ENCODE peak calls at places on chromosomes 7 and 10, in seven cellular contexts. M is mesendoderm, H is H1, A is IMR-90, T is neuronal stem cell, R is trophoblast cell, Q is mesenchymal stem cell. C is an unnamed sample.

GRCh38 chr7:35035511-35035921 is 1.8 kb downstream of the DPY19L1 start:
- DNase-seq in Q (peak), T (no peak), R (no peak), H (no peak), M (peak), A (peak), C (no peak)

GRCh38 chr10:122374859-122375721 is 582 bp downstream of the PLEKHA1 start:
- DNase-seq in A (peak), H (no peak), R (peak), Q (peak), T (peak), M (peak), C (peak)

GRCh38 chr10:25556457-25556856 is 377.6 kb upstream of the MYO3A start:
- DNase-seq in A (peak), M (no peak), H (no peak), R (no peak), Q (peak), T (no peak), C (no peak)

GRCh38 chr7:2812119-2812487 is 32.0 kb downstream of the GNA12 start:
- DNase-seq in A (peak), M (no peak), H (no peak), Q (no peak), T (no peak), R (no peak), C (no peak)

GRCh38 chr7:85167636-85168035 is 19.2 kb downstream of the SEMA3D start:
- DNase-seq in T (no peak), Q (no peak), H (no peak), A (no peak), M (no peak), R (no peak), C (no peak)

GRCh38 chr7:2580636-2581035 is 21.9 kb downstream of the IQCE start:
- DNase-seq in A (no peak), Q (no peak), R (no peak), H (no peak), T (no peak), M (no peak), C (no peak)

GRCh38 chr10:8130973-8131911 is 76.8 kb downstream of the GATA3 start:
- DNase-seq in M (no peak), T (no peak), R (peak), H (no peak), A (peak), Q (peak), C (no peak)

GRCh38 chr7:22695476-22696132 is 31.4 kb upstream of the IL6 start:
- DNase-seq in T (no peak), Q (no peak), H (no peak), M (no peak), A (no peak), R (peak), C (no peak)

GRCh38 chr7:105664816-105665525 is 83.7 kb upstream of the EFCAB10 start:
- DNase-seq in H (no peak), A (peak), T (no peak), Q (peak), M (peak), R (no peak), C (peak)

GRCh38 chr10:125116652-125117310 is 43.6 kb downstream of the CTBP2 start:
- DNase-seq in Q (no peak), M (no peak), T (no peak), H (no peak), R (no peak), A (no peak), C (no peak)

GRCh38 chr10:125113661-125114388 is 46.5 kb downstream of the CTBP2 start:
- DNase-seq in R (no peak), T (no peak), M (no peak), Q (no peak), H (no peak), A (no peak), C (no peak)

GRCh38 chr10:125114761-125115391 is 45.5 kb downstream of the CTBP2 start:
- DNase-seq in T (no peak), Q (no peak), H (no peak), A (no peak), M (no peak), R (no peak), C (no peak)

GRCh38 chr10:125116041-125116649 is 44.2 kb downstream of the CTBP2 start:
- DNase-seq in M (no peak), A (no peak), Q (no peak), R (no peak), H (no peak), T (no peak), C (no peak)

DNA sequence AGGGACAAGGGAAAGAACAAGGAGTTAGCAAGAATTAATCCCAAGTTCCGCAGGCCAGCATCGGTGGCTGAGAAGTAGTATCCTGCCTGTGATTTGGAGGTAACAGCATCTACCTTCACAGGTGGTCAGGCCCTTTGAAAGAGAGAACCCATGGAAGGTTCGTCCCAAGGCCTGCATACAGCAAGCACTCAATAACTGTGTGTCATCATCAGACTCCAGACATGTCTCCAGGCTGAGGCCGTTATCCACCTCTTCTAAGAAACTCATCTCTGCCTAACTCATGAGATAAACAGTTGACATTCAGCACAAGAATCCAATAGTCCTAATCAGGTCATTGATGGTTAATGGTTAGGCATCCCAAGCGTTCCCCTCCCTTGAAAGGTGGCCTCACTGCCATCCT is 45.0 kb downstream of the CTBP2 start:
- DNase-seq in M (no peak), Q (no peak), R (no peak), A (no peak), T (no peak), H (no peak), C (no peak)
- H2AK5ac ChIP-seq in M (no peak), Q (no peak), R (no peak), A (no peak), T (no peak), H (no peak), C (no peak)

GRCh38 chr10:32787690-32788284 is 170.2 kb downstream of the ITGB1 start:
- DNase-seq in R (no peak), H (no peak), A (no peak), M (no peak), T (no peak), Q (no peak), C (no peak)
- H2AK5ac ChIP-seq in R (no peak), H (no peak), A (no peak), M (no peak), T (no peak), Q (no peak), C (no peak)

DNA sequence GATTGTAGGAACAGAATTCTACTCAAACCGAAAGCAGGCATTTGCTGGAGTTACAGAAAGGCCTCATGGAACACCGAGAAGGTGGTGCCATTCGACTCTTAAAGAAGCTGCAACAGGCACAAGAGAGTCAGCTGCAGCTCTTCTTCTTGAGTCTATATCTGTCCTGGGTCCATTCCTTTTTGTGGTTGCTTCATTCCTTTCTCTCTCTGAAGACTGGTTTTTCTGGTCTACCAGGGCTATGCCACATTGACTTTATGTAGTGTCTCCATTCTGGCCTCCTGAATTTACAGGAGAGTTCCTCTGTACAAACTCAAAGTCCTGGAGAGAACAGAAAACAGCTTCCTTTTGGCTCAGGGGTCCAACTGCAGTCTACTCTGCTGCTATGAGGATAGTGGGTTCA is 132.8 kb downstream of the CFTR start:
- DNase-seq in R (peak), T (no peak), H (no peak), M (no peak), A (no peak), Q (no peak), C (no peak)
- H2AK5ac ChIP-seq in R (no peak), T (no peak), H (no peak), M (no peak), A (no peak), Q (no peak), C (no peak)

DNA sequence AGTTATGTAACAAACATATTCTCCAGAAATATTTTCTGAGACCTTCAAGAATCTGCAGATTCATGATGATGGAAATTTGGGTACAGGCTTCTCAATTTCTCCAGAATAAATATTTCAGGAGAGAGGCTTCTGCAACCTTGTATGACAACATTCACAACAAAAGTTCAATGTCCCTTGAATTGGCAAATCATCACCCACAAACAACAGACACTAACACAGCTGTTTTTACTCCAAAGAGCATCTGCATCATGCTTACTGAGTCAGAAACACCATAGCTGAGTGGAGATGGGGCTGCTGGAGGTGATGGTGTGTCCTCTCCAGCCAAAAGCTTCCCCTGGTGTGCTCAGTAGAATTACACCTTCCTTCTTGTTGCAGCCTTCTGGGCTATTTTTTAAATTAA is 9.3 kb upstream of the COBL start:
- DNase-seq in H (no peak), Q (peak), T (no peak), M (no peak), A (no peak), R (no peak), C (no peak)
- H2AK5ac ChIP-seq in H (peak), Q (no peak), T (no peak), M (no peak), A (no peak), R (no peak), C (no peak)

DNA sequence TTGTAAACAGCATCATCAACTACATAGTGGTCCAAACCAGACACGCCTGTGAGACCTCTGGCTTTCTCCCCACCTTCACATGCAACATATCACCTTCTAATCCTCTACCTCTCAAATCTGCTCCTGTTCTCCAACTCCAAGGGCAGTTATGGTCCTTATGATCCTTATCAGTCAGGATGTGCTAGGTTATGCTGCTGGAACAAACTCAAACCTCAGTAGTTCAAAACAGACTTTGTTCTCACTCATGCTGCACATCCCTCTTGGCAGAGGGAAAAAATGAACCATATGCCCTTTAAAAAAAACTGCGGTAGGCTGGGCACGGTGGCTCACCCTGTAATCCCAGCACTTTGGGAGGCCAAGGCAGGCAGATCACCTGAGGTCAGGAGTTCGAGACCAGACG is 76.1 kb downstream of the RNF216 start:
- DNase-seq in Q (no peak), M (no peak), A (no peak), H (no peak), R (no peak), T (no peak), C (no peak)
- H2AK5ac ChIP-seq in Q (no peak), M (no peak), A (no peak), H (no peak), R (no peak), T (no peak), C (no peak)

DNA sequence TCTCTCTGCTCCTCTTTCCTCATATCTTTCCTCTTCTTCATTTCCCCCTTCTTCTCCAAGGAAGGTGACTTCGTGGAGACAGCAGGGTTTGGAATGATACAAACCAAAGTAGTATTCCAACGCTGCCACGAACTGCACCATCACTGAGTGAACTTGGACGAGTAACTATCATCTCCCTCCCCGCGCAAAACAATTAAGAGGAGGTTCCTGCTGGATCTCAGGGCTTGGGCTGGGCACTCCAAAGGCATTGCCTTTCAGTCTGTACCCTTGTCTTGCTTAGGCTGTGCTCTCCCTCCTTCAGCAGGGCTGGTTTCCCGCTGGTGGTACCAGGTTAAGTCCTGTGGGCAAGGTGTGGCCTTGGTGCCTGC is 790 bp upstream of the PITX3 start:
- DNase-seq in T (no peak), A (no peak), H (no peak), R (no peak), M (no peak), Q (no peak), C (no peak)
- H2AK5ac ChIP-seq in T (no peak), A (peak), H (no peak), R (no peak), M (no peak), Q (no peak), C (no peak)

DNA sequence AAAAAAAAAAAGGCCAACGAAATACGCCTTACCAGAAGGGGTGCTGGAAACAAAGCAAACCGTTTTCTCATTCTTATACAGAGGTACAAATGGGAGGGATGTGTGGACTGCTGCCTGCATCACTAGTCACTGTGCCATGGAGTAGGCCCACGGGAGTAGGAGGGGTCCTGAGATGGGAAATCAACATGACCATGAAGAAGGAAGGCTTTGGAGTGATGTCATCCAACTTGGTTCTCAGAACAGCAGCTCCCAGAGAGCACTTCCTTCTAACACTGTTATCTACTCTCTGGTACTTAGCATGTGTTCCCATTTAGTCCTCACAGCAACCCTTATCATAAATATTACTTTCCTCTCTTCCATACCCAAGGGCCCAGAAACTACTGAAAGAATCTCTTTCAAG is 60.0 kb upstream of the LRGUK start:
- DNase-seq in T (no peak), R (no peak), Q (no peak), A (no peak), M (no peak), H (no peak), C (no peak)
- H2AK5ac ChIP-seq in T (no peak), R (no peak), Q (no peak), A (no peak), M (no peak), H (no peak), C (no peak)

DNA sequence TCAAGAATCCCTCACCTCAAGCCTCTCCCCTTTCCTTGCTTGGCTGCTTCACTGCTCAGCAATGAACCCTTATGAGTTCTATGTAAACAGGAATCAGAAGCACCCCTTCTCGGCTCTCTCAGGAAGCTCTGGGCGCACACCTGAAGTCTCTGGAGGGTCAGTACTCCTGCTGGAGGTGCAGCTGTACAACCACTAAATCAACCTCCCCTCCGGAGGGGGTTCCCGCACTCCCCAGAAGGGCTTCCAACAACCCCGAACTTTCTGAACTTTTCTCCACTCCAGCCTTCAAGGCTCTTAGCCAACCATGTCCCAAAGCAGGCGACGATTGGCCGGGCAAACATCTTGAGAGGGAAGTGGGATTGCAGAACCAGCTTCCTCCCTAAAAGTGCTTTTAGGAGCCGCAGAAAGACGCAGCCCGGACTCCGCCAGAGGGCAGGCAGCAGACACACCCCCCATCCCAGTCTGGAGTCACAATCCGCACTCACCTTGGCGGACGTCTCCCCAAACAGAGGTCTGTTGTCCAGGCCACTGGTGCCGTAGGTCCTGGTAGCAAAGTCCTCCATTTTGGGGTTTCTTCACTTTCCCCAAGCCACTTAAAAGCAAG is 489 bp downstream of the TMEM243 start:
- DNase-seq in Q (peak), R (peak), H (peak), A (peak), M (peak), T (peak), C (peak)
- H2AK5ac ChIP-seq in Q (no peak), R (peak), H (no peak), A (peak), M (no peak), T (no peak), C (no peak)

DNA sequence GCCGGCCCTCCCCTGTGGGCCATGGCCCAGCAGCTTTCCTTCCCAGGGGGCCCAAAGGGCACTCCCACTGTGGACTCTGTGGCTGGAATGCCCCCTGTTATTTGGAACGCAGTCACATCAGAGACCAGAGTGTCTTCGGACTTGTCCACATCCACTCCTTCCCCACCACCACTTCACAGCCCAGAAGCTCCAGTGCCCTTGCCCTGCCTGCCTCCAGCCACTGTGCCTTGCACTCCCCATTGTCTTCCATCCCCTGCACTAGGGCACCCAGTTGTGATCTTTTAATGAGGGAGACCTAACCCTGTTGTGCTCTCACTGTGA is 19.4 kb downstream of the INSIG1 start:
- DNase-seq in M (no peak), Q (no peak), H (no peak), A (no peak), R (no peak), T (no peak), C (no peak)
- H2AK5ac ChIP-seq in M (no peak), Q (no peak), H (no peak), A (no peak), R (no peak), T (no peak), C (no peak)

DNA sequence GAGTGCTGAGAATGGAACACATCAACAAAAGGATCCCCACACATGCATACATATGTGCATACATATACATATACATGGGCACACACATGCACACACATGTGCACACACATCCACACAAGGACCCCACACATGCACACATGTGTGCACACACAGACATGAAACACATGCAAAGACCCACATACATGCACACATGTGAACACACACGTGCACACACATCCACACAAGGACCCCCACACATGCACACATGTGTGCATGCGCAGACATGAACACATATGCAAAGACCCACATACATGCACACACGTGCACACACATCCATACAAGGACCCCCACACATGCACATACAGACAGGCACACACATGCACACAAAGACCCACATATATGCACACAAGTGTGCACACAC is 104.4 kb upstream of the ADARB2 start:
- DNase-seq in Q (no peak), R (no peak), H (no peak), A (no peak), T (no peak), M (no peak), C (no peak)
- H2AK5ac ChIP-seq in Q (no peak), R (no peak), H (no peak), A (no peak), T (no peak), M (no peak), C (no peak)

C was measured in H9.